ENCODE peak calls at places on chromosomes 5 and 9, in eight cellular contexts. F is fibroblast of lung, U is adrenal gland, S is neural crest cell, R is osteoblast, N is astrocyte of the spinal cord, V is AG10803, X is GM13977. L is an unnamed sample.

GRCh38 chr9:119078015-119078414 is 291.2 kb downstream of the BRINP1 start:
- DNase-seq in S (no peak), V (no peak), R (no peak), U (no peak), N (no peak), X (no peak), F (no peak), L (no peak)

GRCh38 chr9:19049872-19050636 is 827 bp downstream of the RRAGA start:
- DNase-seq in S (no peak), R (peak), U (no peak), X (no peak), V (peak), F (peak), N (peak), L (peak)

GRCh38 chr5:150057052-150057451 is 29.3 kb downstream of the CSF1R start:
- DNase-seq in V (no peak), U (no peak), S (no peak), R (peak), N (no peak), X (no peak), F (no peak), L (no peak)

GRCh38 chr9:86994231-86994630 is 46.9 kb upstream of the GAS1 start:
- DNase-seq in N (no peak), V (no peak), U (no peak), F (peak), X (no peak), S (no peak), R (no peak), L (no peak)

GRCh38 chr9:69181908-69182353 is 7.9 kb downstream of the TJP2 start:
- DNase-seq in U (no peak), N (no peak), F (no peak), S (no peak), V (no peak), X (no peak), R (no peak), L (no peak)

GRCh38 chr5:127316013-127316412 is 25.4 kb downstream of the MEGF10 start:
- DNase-seq in F (no peak), S (no peak), X (no peak), U (no peak), V (no peak), R (no peak), N (no peak), L (no peak)

GRCh38 chr5:2566280-2566679 is 185.2 kb downstream of the IRX2 start:
- DNase-seq in N (no peak), S (no peak), X (no peak), U (no peak), R (no peak), F (no peak), V (no peak), L (no peak)

GRCh38 chr5:178429156-178429468 is 161.1 kb downstream of the COL23A1 start:
- DNase-seq in X (no peak), N (no peak), R (no peak), U (no peak), V (no peak), F (no peak), S (no peak), L (no peak)

GRCh38 chr9:2414465-2414864 is 207.1 kb upstream of the VLDLR start:
- DNase-seq in F (no peak), S (no peak), R (no peak), X (no peak), V (no peak), U (no peak), N (peak), L (no peak)

GRCh38 chr9:135976531-135976930 is 15.4 kb upstream of the UBAC1 start:
- DNase-seq in S (no peak), V (no peak), N (no peak), U (no peak), X (no peak), R (peak), F (no peak), L (no peak)

GRCh38 chr5:79346420-79346824 is 110.5 kb downstream of the JMY start:
- DNase-seq in U (no peak), F (peak), V (peak), S (no peak), R (no peak), X (no peak), N (peak), L (peak)

GRCh38 chr9:125771037-125771436 is 23.9 kb downstream of the PBX3 start:
- DNase-seq in N (no peak), F (no peak), R (no peak), V (no peak), X (no peak), S (no peak), U (no peak), L (no peak)

GRCh38 chr9:18020254-18020745 is 441.4 kb downstream of the SH3GL2 start:
- DNase-seq in U (no peak), V (no peak), N (no peak), R (no peak), F (no peak), X (no peak), S (no peak), L (no peak)

GRCh38 chr5:26181582-26181981 is 856.8 kb downstream of the CDH9 start:
- DNase-seq in X (no peak), S (no peak), R (no peak), N (no peak), F (no peak), V (no peak), U (no peak), L (no peak)

GRCh38 chr9:130451509-130452388 is 7.0 kb downstream of the ASS1 start:
- DNase-seq in X (no peak), F (peak), V (peak), S (no peak), N (peak), R (peak), U (peak), L (peak)

GRCh38 chr5:129410488-129410887 is 49.6 kb upstream of the ADAMTS19 start:
- DNase-seq in F (no peak), S (no peak), V (no peak), U (no peak), X (no peak), R (no peak), N (no peak), L (no peak)

GRCh38 chr9:5500441-5501235 is 9.7 kb upstream of the PDCD1LG2 start:
- DNase-seq in U (peak), F (peak), N (peak), X (no peak), S (no peak), V (peak), R (peak), L (no peak)

GRCh38 chr5:151134228-151134627 is 23.4 kb downstream of the ANXA6 start:
- DNase-seq in R (no peak), F (no peak), X (no peak), N (no peak), U (peak), V (no peak), S (no peak), L (no peak)

GRCh38 chr9:36839131-36839885 is 194.8 kb downstream of the PAX5 start:
- DNase-seq in F (no peak), S (no peak), N (no peak), R (no peak), X (no peak), V (no peak), U (no peak), L (no peak)

GRCh38 chr5:32126691-32127090 is 47.4 kb downstream of the GOLPH3 start:
- DNase-seq in N (peak), V (no peak), F (peak), U (no peak), R (no peak), X (no peak), S (no peak), L (peak)

GRCh38 chr5:166788050-166788449 is 1503.4 kb upstream of the WWC1 start:
- DNase-seq in V (no peak), N (no peak), S (no peak), R (peak), U (no peak), F (no peak), X (no peak), L (no peak)

GRCh38 chr9:137882506-137882821 is 4.9 kb downstream of the CACNA1B start:
- DNase-seq in U (no peak), F (no peak), S (no peak), N (no peak), X (no peak), V (no peak), R (no peak), L (no peak)

GRCh38 chr9:120742951-120743416 is 28.7 kb upstream of the MEGF9 start:
- DNase-seq in F (peak), V (peak), U (no peak), R (peak), N (no peak), S (no peak), X (peak), L (peak)

GRCh38 chr9:126700903-126701819 is 87.4 kb downstream of the LMX1B start:
- DNase-seq in N (no peak), F (no peak), S (no peak), V (no peak), X (no peak), U (no peak), R (peak), L (no peak)

DNA sequence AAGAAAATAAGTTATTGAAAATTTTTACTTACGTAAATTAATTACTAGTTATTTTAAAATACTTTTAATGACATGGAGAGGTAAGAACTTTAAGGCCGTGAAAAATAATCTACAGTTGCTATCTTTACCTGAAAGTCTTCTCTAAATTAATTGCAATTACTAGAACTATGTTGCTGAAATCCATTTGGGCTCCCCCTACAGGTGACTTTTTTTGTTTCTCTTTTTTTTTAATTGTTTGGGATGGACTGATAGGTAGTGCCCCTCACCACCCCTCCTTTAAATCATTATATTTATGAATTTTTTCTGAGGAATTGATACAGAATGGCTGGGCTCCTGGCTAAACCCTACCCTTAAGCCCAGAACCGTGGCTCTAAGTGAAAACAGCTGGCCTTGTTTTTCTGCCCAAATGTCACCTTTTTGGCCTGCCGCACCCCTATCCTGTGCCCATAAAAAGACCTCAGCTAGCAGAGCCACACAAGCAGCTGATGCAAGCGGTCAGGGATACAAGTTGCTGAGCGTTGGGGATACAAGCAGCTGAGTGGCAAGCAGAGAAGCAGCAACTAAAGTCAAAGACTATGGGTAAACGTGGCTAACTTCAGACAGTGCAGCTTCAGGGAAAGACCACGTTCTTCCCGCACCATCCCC is 315.2 kb upstream of the ACO1 start:
- DNase-seq in U (no peak), F (no peak), R (no peak), V (no peak), X (no peak), S (no peak), N (no peak), L (no peak)
- TF ChIP-seq CTCF in U (no peak), F (no peak), R (peak), V (peak), X (peak), S (peak), N (no peak), L (peak)

GRCh38 chr5:132489871-132490483 is 596 bp downstream of the IRF1 start:
- DNase-seq in R (peak), V (peak), X (peak), F (peak), S (no peak), U (peak), N (peak), L (no peak)
- TF ChIP-seq CTCF in R (no peak), V (peak), X (peak), F (peak), S (peak), U (peak), N (no peak), L (no peak)

DNA sequence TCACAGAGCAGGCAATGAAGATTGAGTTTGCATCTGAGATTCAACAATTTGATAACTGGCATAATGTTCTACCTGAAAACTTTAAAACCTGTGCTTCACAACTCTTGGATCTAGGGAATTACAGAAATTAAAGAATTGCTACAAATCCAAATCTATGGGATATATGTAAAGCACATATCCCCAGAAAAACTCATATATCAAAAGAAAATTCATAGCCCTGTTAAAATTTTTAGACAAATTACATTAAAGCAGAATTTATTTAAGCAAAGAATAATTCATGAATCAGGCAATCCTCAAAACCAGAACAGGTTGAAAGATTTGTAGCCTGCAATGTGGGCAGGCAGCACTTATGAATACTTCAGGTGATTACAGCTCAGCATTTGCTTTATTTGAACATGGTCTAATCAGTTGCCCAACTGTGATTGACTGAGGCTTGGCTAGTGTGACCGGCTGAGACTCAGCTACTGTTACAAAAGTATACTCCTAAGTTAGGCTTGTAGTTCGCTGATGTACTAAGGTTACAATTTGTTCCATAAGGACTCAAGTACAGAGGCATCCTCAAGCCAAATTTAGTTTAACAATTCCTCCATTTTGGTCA is 10.3 kb upstream of the UBTD2 start:
- DNase-seq in R (no peak), N (no peak), F (no peak), U (no peak), S (no peak), V (no peak), X (no peak), L (no peak)
- TF ChIP-seq CTCF in R (no peak), N (no peak), F (no peak), U (no peak), S (no peak), V (no peak), X (no peak), L (peak)

DNA sequence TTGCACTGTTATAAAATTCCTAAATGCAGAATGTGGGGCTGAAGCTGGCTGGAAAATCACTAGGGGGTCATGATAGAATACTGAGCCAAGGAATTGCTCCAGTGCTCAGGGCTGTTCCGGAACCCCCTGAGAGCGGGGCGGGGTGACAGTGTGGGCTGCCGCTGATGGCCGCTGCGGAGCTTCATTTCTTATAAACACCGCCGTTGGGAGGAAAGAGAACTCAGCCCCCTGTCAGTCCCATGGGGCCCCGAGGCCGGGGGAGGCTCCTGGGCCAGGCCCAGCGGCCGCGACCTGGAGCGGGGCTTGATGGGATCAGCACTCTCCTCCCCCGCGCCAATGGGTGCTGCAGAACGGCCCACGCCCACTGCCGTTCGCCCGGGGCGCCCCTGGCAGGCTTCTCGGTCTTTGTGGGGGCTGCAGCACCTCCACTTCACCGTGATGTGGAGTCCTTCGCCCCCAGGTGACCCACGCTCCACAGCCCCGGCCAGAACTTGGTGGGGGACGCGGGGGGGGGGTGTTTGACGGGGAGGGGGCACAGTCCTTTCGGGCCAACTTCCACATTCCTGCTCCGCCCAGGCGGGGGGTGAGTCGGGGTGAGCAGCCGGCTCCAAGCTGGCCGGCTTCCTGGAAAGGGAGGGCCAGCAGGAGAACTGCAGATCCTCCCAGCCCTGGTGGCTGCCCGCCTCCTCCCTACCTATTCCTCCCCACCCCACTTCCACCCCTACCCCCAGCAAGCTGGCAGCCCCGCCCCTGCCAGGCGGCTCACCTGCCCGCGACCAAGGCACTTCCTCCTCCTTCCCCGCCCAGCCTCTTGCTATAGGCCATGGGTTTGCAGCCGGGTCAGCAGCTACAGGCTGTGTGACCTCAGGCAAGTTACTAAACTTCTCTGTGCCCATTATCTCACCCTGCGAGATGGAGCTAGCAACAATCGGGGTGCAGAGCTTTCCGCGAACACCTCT is 5.4 kb upstream of the IRF1 start:
- DNase-seq in V (peak), F (peak), X (peak), S (peak), U (peak), R (peak), N (peak), L (peak)
- TF ChIP-seq CTCF in V (peak), F (peak), X (no peak), S (no peak), U (no peak), R (no peak), N (no peak), L (peak)

GRCh38 chr5:158677490-158677838 is 422.3 kb downstream of the EBF1 start:
- DNase-seq in U (no peak), N (no peak), X (no peak), S (no peak), V (no peak), F (no peak), R (no peak), L (no peak)
- TF ChIP-seq CTCF in U (no peak), N (no peak), X (no peak), S (no peak), V (no peak), F (no peak), R (no peak), L (no peak)

GRCh38 chr9:91740713-91741112 is 209.3 kb downstream of the ROR2 start:
- DNase-seq in S (no peak), R (peak), N (peak), X (no peak), V (peak), U (no peak), F (peak), L (no peak)
- TF ChIP-seq CTCF in S (peak), R (peak), N (peak), X (no peak), V (peak), U (no peak), F (peak), L (no peak)

GRCh38 chr5:133744909-133745308 is 132.6 kb upstream of the FSTL4 start:
- DNase-seq in S (no peak), X (no peak), F (no peak), U (peak), R (no peak), N (no peak), V (no peak), L (no peak)

GRCh38 chr5:133749331-133749985 is 137.1 kb upstream of the FSTL4 start:
- DNase-seq in U (no peak), F (no peak), X (no peak), S (no peak), V (no peak), N (no peak), R (no peak), L (no peak)

GRCh38 chr5:133750356-133750755 is 138.0 kb upstream of the FSTL4 start:
- DNase-seq in F (no peak), U (no peak), N (no peak), X (no peak), R (no peak), S (no peak), V (no peak), L (no peak)

GRCh38 chr5:133744030-133744645 is 131.8 kb upstream of the FSTL4 start:
- DNase-seq in R (no peak), N (no peak), V (no peak), F (no peak), U (no peak), X (no peak), S (no peak), L (no peak)

GRCh38 chr5:133746834-133747233 is 134.5 kb upstream of the FSTL4 start:
- DNase-seq in N (no peak), X (no peak), R (no peak), V (no peak), U (no peak), F (no peak), S (no peak), L (no peak)
- TF ChIP-seq CTCF in N (peak), X (peak), R (peak), V (no peak), U (no peak), F (peak), S (peak), L (peak)

DNA sequence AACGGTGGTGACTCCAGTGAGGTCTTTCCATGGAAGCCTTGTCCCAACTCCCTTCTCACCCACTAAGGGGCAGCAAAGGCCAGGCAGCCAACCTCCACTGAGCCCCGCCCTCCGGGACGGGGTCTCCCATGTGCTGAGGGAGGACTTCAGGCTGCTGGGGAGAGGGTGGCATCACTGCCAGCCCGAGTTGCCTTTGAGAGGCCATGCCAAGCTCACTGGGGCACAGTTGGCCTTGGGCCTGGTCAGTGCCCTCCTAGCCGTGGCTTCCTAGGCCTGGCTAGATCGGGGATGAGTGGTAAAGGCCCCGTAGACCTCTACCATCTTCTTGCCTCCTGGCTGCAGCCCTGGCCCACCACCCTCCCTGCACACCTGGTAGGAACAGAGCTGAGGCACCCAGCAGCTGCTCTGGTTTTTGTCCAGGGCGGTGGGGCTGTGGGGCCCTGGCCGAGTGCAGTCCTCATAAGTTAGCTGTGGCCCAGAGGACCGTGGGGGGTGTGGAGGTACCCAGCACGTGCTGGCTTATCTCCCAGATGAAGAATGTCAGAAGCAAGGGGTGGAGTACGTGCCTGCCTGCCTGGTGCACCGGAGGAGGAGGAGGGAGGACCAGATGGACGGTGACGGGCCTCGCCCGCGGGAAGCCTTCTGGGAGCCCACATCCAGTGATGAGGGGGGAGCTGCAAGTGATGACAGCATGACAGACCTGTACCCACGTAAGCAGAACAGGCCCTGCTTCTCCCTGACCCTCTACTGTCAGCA is 3.2 kb downstream of the SURF2 start:
- DNase-seq in S (no peak), N (no peak), U (no peak), F (no peak), R (peak), X (no peak), V (no peak), L (no peak)
- TF ChIP-seq CTCF in S (peak), N (peak), U (peak), F (peak), R (peak), X (peak), V (peak), L (peak)

DNA sequence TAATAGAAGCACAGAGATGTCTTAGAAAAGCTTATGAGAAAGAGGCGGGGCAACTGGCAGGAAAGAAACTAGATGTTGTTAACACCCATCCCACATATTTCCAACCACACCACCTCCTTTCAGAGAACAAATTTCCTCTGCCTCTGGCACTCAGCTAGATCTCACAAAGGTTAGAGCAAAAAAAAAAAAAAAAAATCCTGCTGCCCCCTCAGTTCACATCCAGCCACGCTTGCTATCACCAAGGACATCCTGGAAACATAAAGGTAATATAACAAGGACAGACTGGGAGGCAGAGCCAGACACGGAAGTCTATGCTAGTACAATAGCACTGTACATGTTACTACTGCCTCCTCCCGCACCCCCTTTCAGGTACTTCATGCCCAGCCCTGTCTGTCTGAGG is 238.0 kb upstream of the PTGER4 start:
- DNase-seq in X (no peak), U (no peak), N (no peak), V (no peak), S (no peak), F (no peak), R (no peak), L (no peak)
- TF ChIP-seq CTCF in X (no peak), U (no peak), N (no peak), V (no peak), S (no peak), F (no peak), R (no peak), L (no peak)

L was measured in HFFc6.